ENCODE peak calls at places on chromosome X, in four cellular contexts. C is suprapubic skin, L is breast epithelium, T is spleen. P is an unnamed sample.

GRCh38 chrX:53356186-53356585 is 66.3 kb downstream of the SMC1A start:
- DNase-seq in C (no peak), L (no peak), T (no peak), P (no peak)

GRCh38 chrX:113548308-113549015 is 707.8 kb upstream of the AMOT start:
- DNase-seq in C (no peak), L (no peak), T (no peak), P (no peak)

GRCh38 chrX:39157796-39158195 is 356.5 kb downstream of the MID1IP1 start:
- DNase-seq in C (no peak), L (no peak), T (no peak), P (no peak)

GRCh38 chrX:94831364-94831763 is 1157.4 kb downstream of the FAM133A start:
- DNase-seq in C (no peak), L (no peak), T (no peak), P (no peak)

GRCh38 chrX:110015027-110015426 is 12.1 kb downstream of the TMEM164 start:
- DNase-seq in C (no peak), L (no peak), T (no peak), P (no peak)

GRCh38 chrX:102624105-102624504 is 24.8 kb downstream of the ARMCX5 start:
- DNase-seq in C (no peak), L (no peak), T (no peak), P (no peak)

GRCh38 chrX:23952984-23953907 is 45.4 kb downstream of the CXorf58 start:
- DNase-seq in C (no peak), L (no peak), T (no peak), P (no peak)

GRCh38 chrX:120125444-120125843 is 9.7 kb upstream of the RHOXF1 start:
- DNase-seq in C (no peak), L (no peak), T (no peak), P (no peak)

GRCh38 chrX:127861611-127862010 is 190.6 kb downstream of the ACTRT1 start:
- DNase-seq in C (no peak), L (no peak), T (no peak), P (no peak)

GRCh38 chrX:147927220-147927619 is 15.5 kb downstream of the FMR1 start:
- DNase-seq in C (no peak), L (no peak), T (no peak), P (no peak)

GRCh38 chrX:129980540-129981206 is 1.8 kb upstream of the BCORL1 start:
- DNase-seq in C (peak; percentile 77), L (no peak), T (peak; percentile 85), P (peak; percentile 86)

GRCh38 chrX:155662297-155662696 is 49.5 kb upstream of the TMLHE start:
- DNase-seq in C (no peak), L (no peak), T (no peak), P (no peak)

GRCh38 chrX:121161501-121161933 is 114.1 kb downstream of the GLUD2 start:
- DNase-seq in C (no peak), L (no peak), T (no peak), P (no peak)

GRCh38 chrX:10833299-10834169 is 213.1 kb upstream of the MID1 start:
- DNase-seq in C (peak; percentile 58), L (peak; percentile 50), T (no peak), P (peak; percentile 71)

GRCh38 chrX:40459576-40460158 is 121.1 kb upstream of the ATP6AP2 start:
- DNase-seq in C (no peak), L (no peak), T (no peak), P (no peak)

GRCh38 chrX:147935156-147935758 is 23.5 kb downstream of the FMR1 start:
- DNase-seq in C (no peak), L (no peak), T (no peak), P (no peak)

GRCh38 chrX:129632443-129632842 is 22.3 kb downstream of the APLN start:
- DNase-seq in C (no peak), L (no peak), T (no peak), P (peak; percentile 46)

GRCh38 chrX:43969504-43970501 is 3.4 kb downstream of the NDP start:
- DNase-seq in C (no peak), L (no peak), T (no peak), P (no peak)

DNA sequence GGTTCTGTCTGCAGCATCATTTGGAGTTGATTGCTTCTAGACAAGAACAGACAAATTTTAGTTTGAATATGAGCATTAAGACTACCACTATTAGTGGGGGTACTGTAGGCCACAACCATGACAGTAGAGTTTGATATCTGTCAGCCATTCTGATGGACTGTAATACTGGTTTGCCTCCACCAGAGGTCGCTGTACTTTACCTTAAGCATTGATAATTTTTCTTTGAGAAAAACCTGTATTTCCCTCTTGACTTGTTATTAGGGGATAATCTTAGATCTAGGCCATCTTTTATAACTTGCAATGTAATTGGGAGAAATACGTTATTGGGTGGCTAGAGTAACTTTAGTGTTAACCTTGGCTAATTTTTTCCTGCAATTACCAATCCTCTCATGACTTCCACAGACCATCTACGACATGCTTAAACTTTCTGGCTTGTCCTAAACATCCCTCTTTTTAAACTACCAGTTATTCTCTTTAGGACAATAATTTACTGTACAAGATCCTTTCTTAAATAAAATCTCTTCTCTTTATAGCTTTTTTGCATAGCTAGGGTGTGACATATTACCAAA is 562.4 kb downstream of the MAGEB5 start:
- DNase-seq in C (no peak), L (no peak), T (no peak), P (no peak)
- H3K9me3 ChIP-seq in C (no peaks in the 10 kb centered on the region), L (peaks cover 15% of the 10 kb centered on the region), T (peaks cover 28% of the 10 kb centered on the region), P (no peaks in the 10 kb centered on the region)

DNA sequence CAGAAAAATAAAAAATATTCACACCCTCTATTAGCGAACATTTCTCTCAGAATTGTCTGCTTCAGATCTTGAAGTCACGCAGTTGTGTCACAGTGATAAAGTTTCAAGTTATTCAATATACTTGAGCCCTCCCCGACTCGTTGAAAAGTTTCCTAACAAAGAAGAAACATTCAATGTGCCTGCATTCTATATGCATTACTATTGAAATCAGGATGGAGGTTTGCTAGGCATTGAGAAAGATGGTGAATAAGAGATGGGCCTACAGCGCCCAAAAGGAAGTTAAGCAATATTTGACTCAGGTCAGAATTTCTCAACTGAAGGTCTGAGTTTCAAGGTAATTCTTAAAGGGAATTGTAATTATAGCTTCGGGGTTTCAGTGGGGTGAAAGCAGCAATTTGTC is 6.1 kb downstream of the TCEANC start:
- DNase-seq in C (no peak), L (no peak), T (no peak), P (no peak)
- H3K4me3 ChIP-seq in C (no peak overlapping the region), L (no peak overlapping the region), T (no peak overlapping the region), P (no peak overlapping the region)

DNA sequence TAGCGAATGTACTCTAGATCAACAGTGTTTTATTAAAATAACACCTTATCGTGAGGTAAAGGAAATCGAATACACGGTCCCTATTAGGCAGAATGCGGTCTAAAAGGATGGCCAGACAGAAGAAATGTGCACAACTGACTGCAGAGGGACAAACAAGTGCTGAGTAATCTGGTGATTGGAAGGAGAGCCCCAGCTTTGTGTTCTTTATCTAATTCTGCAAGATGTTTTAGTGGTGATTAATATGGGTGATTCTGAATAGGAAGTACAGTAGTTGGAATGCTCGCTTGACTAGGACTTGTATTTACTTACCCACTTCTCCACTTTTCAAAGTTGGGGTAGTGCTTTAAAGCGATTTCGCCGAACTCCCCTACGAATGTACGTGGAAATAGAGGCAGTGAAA is 1.2 kb downstream of the WDR44 start:
- DNase-seq in C (no peak), L (no peak), T (no peak), P (no peak)
- TF ChIP-seq POLR2AphosphoS5 in C (no peak), L (no peak), T (no peak), P (peak; percentile 34)

DNA sequence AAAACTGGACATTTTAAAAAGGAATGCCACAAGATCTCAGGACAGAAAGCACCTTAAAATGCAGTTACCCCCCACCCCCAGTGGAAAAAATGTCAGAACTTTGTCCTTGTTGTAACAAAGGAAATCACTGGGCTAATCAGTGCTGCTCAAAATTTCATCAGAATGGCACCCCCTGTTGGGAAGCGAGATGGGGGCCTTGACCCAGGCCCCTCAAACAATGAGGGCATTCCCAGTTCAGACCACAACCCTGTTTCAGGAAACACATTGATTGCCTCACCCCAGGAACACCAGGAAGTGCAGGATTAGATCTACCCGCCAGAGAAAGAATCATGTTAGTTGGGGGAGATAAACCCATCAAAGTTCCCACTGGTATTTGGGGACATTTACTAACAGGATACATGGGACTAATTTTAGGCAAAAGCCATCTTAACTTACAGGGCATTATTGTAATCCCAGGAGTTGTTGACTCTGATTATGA is 16.4 kb downstream of the SPIN2B start:
- DNase-seq in C (no peak), L (no peak), T (no peak), P (no peak)
- H3K9me3 ChIP-seq in C (no peaks in the 10 kb centered on the region), L (peaks cover 26% of the 10 kb centered on the region), T (peaks cover 21% of the 10 kb centered on the region), P (no peaks in the 10 kb centered on the region)

GRCh38 chrX:106171293-106171692 is 3.2 kb downstream of the PWWP3B start:
- DNase-seq in C (no peak), L (no peak), T (no peak), P (no peak)
- H3K4me3 ChIP-seq in C (no peak overlapping the region), L (no peak overlapping the region), T (no peak overlapping the region), P (no peak overlapping the region)

DNA sequence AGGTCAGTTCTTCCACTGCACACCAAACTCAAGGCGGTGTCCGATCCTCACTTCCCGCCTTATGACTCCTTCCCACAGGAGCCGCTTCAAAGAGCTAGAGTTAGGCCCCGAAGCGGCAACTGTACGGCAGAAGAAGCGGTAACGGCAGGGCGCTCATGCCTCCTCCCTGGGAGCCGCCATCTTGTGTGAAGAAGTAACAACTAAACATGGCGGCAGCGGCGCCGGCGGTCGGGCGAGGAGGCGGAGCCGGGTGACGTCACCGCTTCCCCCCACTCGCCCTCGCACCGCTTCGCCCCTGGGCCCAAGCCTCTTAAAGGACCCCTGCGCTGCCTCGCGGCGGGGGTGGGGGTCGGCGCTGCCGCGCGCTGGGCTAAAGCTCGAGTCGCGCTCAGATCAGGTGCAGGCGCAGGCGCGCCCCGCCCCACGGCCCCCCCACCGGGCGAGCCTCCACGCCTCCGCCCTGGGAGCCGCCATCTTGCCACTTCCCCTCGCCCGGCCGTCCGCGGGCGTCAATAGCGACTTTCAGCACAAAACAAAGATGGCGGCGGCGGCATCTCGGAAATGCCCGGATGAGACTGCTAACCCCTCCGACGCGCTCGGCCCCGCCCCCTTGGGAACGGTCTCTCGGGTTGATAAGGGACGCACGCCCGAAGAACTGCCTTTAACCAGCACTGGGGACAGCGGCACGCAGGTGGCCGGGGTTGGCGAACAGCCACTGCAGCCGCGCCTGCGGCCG is at the start of gene HCFC1:
- DNase-seq in C (peak; percentile 97), L (peak; percentile 87), T (peak; percentile 97), P (peak; percentile 98)
- TF ChIP-seq POLR2AphosphoS5 in C (peak; percentile 47), L (peak; percentile 39), T (peak; percentile 77), P (peak; percentile 61)

DNA sequence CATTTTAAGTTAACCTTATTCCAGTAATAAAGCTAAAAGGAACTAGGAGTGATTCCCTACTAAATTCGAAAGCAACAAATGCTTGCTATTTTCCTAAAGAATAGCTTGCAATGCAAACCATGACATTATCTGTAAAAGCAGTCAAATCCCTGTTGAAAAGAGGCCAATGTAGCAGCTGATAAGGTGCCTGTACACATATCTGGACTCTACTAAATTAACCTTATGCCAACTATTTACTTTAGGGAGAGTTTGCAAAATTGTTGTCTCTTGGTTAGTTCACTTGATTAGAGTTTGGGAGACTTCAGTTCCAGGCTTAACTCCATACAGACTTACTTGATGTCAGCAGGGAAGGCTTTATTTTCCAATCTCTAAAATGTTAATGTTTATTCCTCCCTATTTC is 6.0 kb downstream of the IL13RA2 start:
- DNase-seq in C (no peak), L (no peak), T (no peak), P (no peak)
- H3K9me3 ChIP-seq in C (no peaks in the 10 kb centered on the region), L (no peaks in the 10 kb centered on the region), T (no peaks in the 10 kb centered on the region), P (no peaks in the 10 kb centered on the region)

GRCh38 chrX:1488141-1488540 is 35.4 kb upstream of the ASMTL start:
- DNase-seq in C (no peak), L (no peak), T (peak; percentile 58), P (peak; percentile 21)
- H3K4me3 ChIP-seq in C (no peak overlapping the region), L (no peak overlapping the region), T (no peak overlapping the region), P (no peak overlapping the region)